ENCODE peak calls at places on chromosomes 11 and 22, in four cellular contexts. One of them, this sample, is unnamed.

GRCh38 chr22:36641902-36642640 is 61.5 kb downstream of the CACNG2 start:
- DNase-seq in body of pancreas: no peak
- DNase-seq in HFF-Myc: no peak
- DNase-seq in colonic mucosa: no peak
- DNase-seq in this sample: no peak

GRCh38 chr11:15883349-15883961 is 472.9 kb downstream of the SOX6 start:
- DNase-seq in body of pancreas: no peak
- DNase-seq in HFF-Myc: no peak
- DNase-seq in colonic mucosa: no peak
- DNase-seq in this sample: no peak

GRCh38 chr11:8676458-8676857 is 6.0 kb downstream of the TRIM66 start:
- DNase-seq in HFF-Myc: no peak
- DNase-seq in colonic mucosa: no peak
- DNase-seq in body of pancreas: no peak
- DNase-seq in this sample: no peak

GRCh38 chr11:90242894-90243416 is 20.1 kb upstream of the CHORDC1 start:
- DNase-seq in colonic mucosa: no peak
- DNase-seq in HFF-Myc: no peak
- DNase-seq in body of pancreas: no peak
- DNase-seq in this sample: no peak

GRCh38 chr22:48277868-48278581 is 1515.6 kb downstream of the TBC1D22A start:
- DNase-seq in HFF-Myc: no peak
- DNase-seq in body of pancreas: no peak
- DNase-seq in colonic mucosa: peak
- DNase-seq in this sample: no peak

GRCh38 chr11:67027943-67028542 is 5.1 kb downstream of the SYT12 start:
- DNase-seq in HFF-Myc: no peak
- DNase-seq in body of pancreas: no peak
- DNase-seq in colonic mucosa: no peak
- DNase-seq in this sample: peak

GRCh38 chr11:125102025-125102424 is 9.4 kb downstream of the TMEM218 start:
- DNase-seq in HFF-Myc: no peak
- DNase-seq in colonic mucosa: no peak
- DNase-seq in body of pancreas: no peak
- DNase-seq in this sample: no peak

GRCh38 chr11:79026803-79027445 is 413.9 kb downstream of the TENM4 start:
- DNase-seq in HFF-Myc: no peak
- DNase-seq in colonic mucosa: no peak
- DNase-seq in body of pancreas: no peak
- DNase-seq in this sample: peak

DNA sequence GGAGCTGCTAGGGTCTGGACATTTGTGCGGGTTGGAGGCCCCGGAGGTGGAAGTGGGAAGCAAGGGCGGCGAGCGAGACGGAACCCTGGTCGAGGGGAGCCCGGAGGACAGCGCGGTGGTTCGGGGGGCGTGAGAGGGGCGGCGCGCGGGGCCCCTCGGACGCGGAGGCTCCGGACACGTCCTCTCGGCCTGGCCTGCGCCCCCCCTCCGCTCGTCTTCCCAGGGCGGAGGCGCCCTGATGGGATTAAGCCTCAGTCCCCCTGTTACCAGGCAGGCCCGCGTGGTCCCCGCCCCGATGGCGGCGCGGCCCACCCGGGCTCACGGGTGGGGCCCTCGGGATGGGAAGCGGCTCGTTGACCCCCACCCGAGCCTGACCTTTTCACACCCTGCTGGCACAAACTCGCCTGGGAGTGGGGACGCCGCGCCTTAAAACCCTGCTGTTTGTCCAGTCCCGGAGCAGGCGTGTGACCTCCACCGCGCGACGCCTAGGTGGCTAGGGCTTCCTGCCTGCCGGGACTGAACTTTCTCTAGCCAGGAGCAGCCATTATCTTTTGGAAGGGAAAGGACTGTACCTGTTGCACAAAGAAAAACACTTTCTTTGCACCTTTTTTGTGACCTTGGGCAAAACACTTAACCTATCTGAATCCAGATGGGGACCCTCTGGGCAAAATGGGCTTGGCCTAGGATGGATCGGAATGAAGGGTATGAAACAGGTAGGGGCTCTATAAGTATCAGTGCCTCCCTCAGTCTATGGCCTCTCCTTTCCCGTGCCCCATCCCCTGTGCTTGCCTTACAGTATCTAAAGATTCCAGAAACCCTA is 988 bp downstream of the KIAA1671 start:
- DNase-seq in HFF-Myc: no peak
- DNase-seq in colonic mucosa: peak
- DNase-seq in body of pancreas: peak
- DNase-seq in this sample: no peak
- H3K4me3 ChIP-seq in HFF-Myc: peak
- H3K4me3 ChIP-seq in colonic mucosa: peak
- H3K4me3 ChIP-seq in body of pancreas: peak
- H3K4me3 ChIP-seq in this sample: no peak

DNA sequence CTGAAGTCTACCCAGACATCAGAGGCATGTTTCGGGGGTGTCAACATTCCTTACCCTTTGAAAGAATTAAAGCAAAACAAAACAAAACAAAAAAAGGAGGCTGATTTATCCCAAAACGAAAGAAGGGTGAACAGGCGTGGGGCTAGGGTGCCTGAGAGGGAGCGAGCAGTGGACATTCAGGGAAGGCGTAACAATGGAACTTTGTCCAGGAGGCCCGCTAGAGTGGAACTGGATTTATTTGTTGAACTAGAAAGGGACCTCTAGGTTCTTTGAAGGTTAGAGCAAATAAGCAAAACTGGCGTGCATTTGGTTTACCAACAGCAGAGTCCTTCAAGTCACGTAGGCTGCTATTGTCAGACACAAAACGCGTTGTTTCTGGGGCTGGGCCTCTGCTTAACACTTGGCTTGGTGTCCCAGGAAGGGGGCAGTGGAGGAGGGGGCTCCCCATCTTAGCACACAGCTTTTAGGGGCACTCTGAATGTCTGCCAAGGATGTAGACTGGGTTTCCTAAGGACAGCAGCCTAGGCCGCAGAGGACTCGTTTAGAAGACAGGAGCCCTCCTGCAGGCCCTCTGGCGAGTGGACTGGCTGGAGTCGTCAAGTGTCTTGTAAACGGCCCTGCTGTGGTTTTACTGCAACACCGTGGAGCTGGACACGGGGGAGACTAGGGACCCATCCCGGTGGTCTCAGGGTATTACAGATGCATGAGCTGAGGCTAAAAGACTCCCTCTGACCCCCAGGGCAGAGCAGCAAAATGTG is 203.7 kb upstream of the SORL1-AS1 start:
- DNase-seq in HFF-Myc: no peak
- DNase-seq in body of pancreas: no peak
- DNase-seq in colonic mucosa: no peak
- DNase-seq in this sample: no peak
- TF ChIP-seq CTCF in HFF-Myc: no peak
- TF ChIP-seq CTCF in body of pancreas: no peak
- TF ChIP-seq CTCF in colonic mucosa: no peak
- TF ChIP-seq CTCF in this sample: no peak

DNA sequence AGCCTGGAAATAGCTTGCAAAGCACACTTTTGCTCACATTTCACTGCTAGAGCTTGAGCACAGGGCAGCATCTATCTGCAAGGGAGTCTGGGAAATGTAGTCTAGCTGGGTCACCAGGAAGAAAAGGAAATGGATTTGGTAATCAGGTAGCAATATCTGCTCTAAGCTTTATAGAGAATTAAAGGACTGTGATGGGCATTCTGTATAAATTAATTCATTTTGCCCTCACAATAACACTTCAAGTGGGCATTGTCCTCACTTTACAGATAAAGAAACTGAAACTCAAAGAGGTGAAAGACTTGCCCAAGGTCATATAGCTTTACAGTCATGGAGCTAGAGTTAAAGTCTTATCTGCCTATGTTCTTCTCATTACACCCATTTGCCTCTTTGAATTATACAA is 25.0 kb upstream of the PTPRJ start:
- DNase-seq in body of pancreas: no peak
- DNase-seq in colonic mucosa: no peak
- DNase-seq in HFF-Myc: no peak
- DNase-seq in this sample: no peak
- H3K4me3 ChIP-seq in body of pancreas: no peak
- H3K4me3 ChIP-seq in colonic mucosa: no peak
- H3K4me3 ChIP-seq in HFF-Myc: no peak
- H3K4me3 ChIP-seq in this sample: no peak

DNA sequence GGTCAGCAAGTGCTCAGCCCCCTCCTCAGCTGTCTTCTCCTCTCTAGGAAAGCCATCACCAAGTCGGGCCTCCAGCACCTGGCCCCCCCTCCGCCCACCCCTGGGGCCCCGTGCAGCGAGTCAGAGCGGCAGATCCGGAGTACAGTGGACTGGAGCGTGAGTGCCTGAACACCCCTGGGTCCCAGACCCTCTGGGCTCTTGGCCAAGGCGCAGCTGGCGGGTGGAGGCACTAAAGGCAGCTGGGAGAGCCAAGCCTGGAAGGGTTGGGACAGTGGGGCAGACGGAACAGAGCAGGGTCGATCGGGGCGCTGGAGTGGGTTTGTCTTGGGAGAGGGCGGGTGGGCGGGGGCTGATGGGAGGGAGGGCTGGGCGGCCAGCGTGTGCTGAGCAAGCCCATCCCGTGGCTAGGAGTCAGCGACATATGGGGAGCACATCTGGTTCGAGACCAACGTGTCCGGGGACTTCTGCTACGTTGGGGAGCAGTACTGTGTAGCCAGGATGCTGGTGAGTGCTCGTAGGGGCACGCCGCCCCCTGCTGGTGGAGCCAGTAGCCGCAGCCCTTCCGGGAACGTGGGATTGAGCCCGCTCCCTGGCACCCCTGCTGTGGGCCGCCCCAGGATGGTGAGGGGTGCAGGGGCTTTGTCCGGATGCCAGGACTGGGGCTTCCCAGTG is 14.1 kb upstream of the MDK start:
- DNase-seq in colonic mucosa: peak
- DNase-seq in body of pancreas: peak
- DNase-seq in HFF-Myc: no peak
- DNase-seq in this sample: no peak
- TF ChIP-seq CTCF in colonic mucosa: peak
- TF ChIP-seq CTCF in body of pancreas: peak
- TF ChIP-seq CTCF in HFF-Myc: peak
- TF ChIP-seq CTCF in this sample: peak

GRCh38 chr11:122976396-122976733 is 5.3 kb downstream of the BSX start:
- DNase-seq in colonic mucosa: no peak
- DNase-seq in body of pancreas: no peak
- DNase-seq in HFF-Myc: no peak
- DNase-seq in this sample: no peak

GRCh38 chr11:122977455-122978302 is 4.0 kb downstream of the BSX start:
- DNase-seq in HFF-Myc: no peak
- DNase-seq in colonic mucosa: no peak
- DNase-seq in body of pancreas: no peak
- DNase-seq in this sample: no peak

GRCh38 chr11:122979103-122979814 is 2.4 kb downstream of the BSX start:
- DNase-seq in HFF-Myc: no peak
- DNase-seq in body of pancreas: no peak
- DNase-seq in colonic mucosa: no peak
- DNase-seq in this sample: no peak

GRCh38 chr11:122978303-122978620 is 3.4 kb downstream of the BSX start:
- DNase-seq in HFF-Myc: no peak
- DNase-seq in body of pancreas: no peak
- DNase-seq in colonic mucosa: no peak
- DNase-seq in this sample: no peak

DNA sequence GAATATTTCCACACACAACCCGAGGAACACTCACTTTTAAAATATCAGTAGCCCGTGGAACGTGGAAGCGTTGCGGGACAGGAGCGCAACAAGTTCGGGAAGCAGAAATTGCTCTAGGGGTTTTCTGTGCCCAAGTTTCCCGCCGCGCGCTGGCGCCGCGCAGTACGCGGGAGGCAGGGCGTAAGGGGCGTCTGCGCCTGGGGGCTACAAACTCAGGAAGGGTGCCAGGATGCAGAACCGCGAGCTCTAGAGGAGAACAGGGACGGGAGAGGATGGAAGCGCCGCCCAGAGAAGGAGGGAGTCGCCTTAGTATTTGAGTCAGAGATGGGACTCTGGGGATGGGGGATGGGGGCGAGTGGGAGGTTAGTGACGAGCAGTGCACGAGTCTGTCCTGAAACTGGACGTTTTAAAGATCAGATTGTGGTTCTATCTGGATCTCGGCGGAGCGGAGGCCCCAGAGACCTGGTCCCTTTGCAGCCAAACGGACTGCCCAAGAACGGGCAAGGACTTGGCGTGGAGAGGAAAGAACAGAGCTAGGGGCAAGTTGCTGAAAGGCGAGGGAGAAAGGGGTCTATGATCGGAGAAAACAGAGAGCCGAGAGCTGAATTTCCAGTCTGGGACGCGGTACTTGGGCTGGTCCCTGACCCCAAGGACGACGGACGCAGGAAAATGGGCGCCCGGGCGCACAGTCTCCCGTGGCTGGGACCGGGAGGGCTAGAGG is 4.7 kb downstream of the BSX start:
- DNase-seq in colonic mucosa: no peak
- DNase-seq in body of pancreas: no peak
- DNase-seq in HFF-Myc: no peak
- DNase-seq in this sample: no peak
- H3K4me3 ChIP-seq in colonic mucosa: no peak
- H3K4me3 ChIP-seq in body of pancreas: no peak
- H3K4me3 ChIP-seq in HFF-Myc: no peak
- H3K4me3 ChIP-seq in this sample: no peak

GRCh38 chr11:21514298-21514697 is 678.6 kb upstream of the ANO5 start:
- DNase-seq in HFF-Myc: no peak
- DNase-seq in body of pancreas: peak
- DNase-seq in colonic mucosa: no peak
- DNase-seq in this sample: no peak
- TF ChIP-seq CTCF in HFF-Myc: no peak
- TF ChIP-seq CTCF in body of pancreas: no peak
- TF ChIP-seq CTCF in colonic mucosa: peak
- TF ChIP-seq CTCF in this sample: peak